ENCODE peak calls at places on chromosomes 7 and 10, in six cellular contexts. E, M, J, I, Y and F are unnamed samples. For H3K9me3, the result is how much of the 10 kb centered on the place peaks cover.

GRCh38 chr10:45404087-45404769 is 30.2 kb downstream of the ALOX5 start:
- DNase-seq in Y (no peak), M (no peak), J (no peak), I (no peak), E (no peak), F (no peak)

GRCh38 chr10:102352066-102352715 is 43.3 kb upstream of the NFKB2 start:
- DNase-seq in M (peak), J (peak), E (peak), Y (peak), I (no peak), F (peak)

GRCh38 chr7:155471728-155472127 is 13.8 kb downstream of the EN2 start:
- DNase-seq in J (no peak), I (no peak), M (no peak), Y (no peak), E (no peak), F (no peak)

GRCh38 chr10:123149568-123150228 is 1.8 kb downstream of the HMX2 start:
- DNase-seq in J (no peak), E (no peak), M (peak), Y (no peak), I (no peak), F (no peak)

GRCh38 chr7:107692501-107692900 is 31.9 kb downstream of the SLC26A4 start:
- DNase-seq in M (no peak), J (no peak), Y (no peak), I (no peak), E (no peak), F (no peak)

GRCh38 chr7:25989140-25989705 is 162.8 kb upstream of the NFE2L3 start:
- DNase-seq in M (no peak), J (no peak), I (no peak), Y (no peak), E (no peak), F (no peak)

GRCh38 chr7:5452937-5453540 is 29.4 kb upstream of the TNRC18 start:
- DNase-seq in Y (peak), E (peak), M (peak), I (no peak), J (no peak), F (peak)

GRCh38 chr7:99720370-99721128 is 14.4 kb downstream of the CYP3A7 start:
- DNase-seq in J (no peak), E (no peak), Y (no peak), M (no peak), I (no peak), F (no peak)

GRCh38 chr10:111856631-111857030 is 326.9 kb downstream of the GPAM start:
- DNase-seq in M (no peak), I (no peak), E (no peak), Y (no peak), J (no peak), F (peak)

GRCh38 chr10:122986340-122986739 is 6.1 kb downstream of the PSTK start:
- DNase-seq in I (no peak), Y (no peak), M (no peak), E (no peak), J (no peak), F (no peak)

GRCh38 chr7:111561659-111561908 is 708 bp downstream of the IMMP2L start:
- DNase-seq in I (no peak), E (no peak), M (no peak), Y (no peak), J (no peak), F (no peak)

GRCh38 chr7:137715101-137715500 is 131.7 kb downstream of the DGKI start:
- DNase-seq in J (no peak), E (no peak), M (peak), I (no peak), Y (no peak), F (no peak)

GRCh38 chr10:97539523-97540200 is 32.9 kb upstream of the ANKRD2 start:
- DNase-seq in M (peak), E (peak), J (peak), Y (peak), I (no peak), F (no peak)

GRCh38 chr7:16318989-16319915 is 102.1 kb downstream of the CRPPA start:
- DNase-seq in M (peak), E (no peak), I (no peak), J (peak), Y (no peak), F (peak)

GRCh38 chr7:16326099-16326498 is 95.2 kb downstream of the CRPPA start:
- DNase-seq in E (no peak), J (no peak), Y (no peak), M (no peak), I (no peak), F (no peak)

GRCh38 chr7:16318463-16318862 is 102.9 kb downstream of the CRPPA start:
- DNase-seq in E (no peak), M (no peak), I (no peak), Y (no peak), J (peak), F (no peak)

GRCh38 chr7:16320261-16320660 is 101.1 kb downstream of the CRPPA start:
- DNase-seq in Y (no peak), M (no peak), I (no peak), E (no peak), J (no peak), F (no peak)

GRCh38 chr7:16323313-16323712 is 98.0 kb downstream of the CRPPA start:
- DNase-seq in I (no peak), Y (no peak), M (no peak), J (no peak), E (no peak), F (no peak)
- H3K27ac ChIP-seq in I (no peak), Y (no peak), M (no peak), J (no peak), E (no peak), F (no peak)

GRCh38 chr7:42231043-42231442 is 6.0 kb downstream of the GLI3 start:
- DNase-seq in I (no peak), Y (no peak), J (no peak), M (no peak), E (no peak), F (no peak)

GRCh38 chr7:42224391-42225003 is 12.5 kb downstream of the GLI3 start:
- DNase-seq in M (no peak), I (no peak), E (no peak), J (no peak), Y (no peak), F (no peak)

GRCh38 chr7:42226354-42226941 is 10.6 kb downstream of the GLI3 start:
- DNase-seq in M (peak), Y (no peak), J (no peak), E (no peak), I (no peak), F (no peak)

GRCh38 chr7:42227523-42227922 is 9.5 kb downstream of the GLI3 start:
- DNase-seq in Y (no peak), I (no peak), E (no peak), M (no peak), J (no peak), F (no peak)

GRCh38 chr7:42227931-42228591 is 8.9 kb downstream of the GLI3 start:
- DNase-seq in Y (peak), I (no peak), J (no peak), E (peak), M (peak), F (no peak)
- H3K4me3 ChIP-seq in Y (peak), I (no peak), J (no peak), E (peak), M (peak), F (no peak)

DNA sequence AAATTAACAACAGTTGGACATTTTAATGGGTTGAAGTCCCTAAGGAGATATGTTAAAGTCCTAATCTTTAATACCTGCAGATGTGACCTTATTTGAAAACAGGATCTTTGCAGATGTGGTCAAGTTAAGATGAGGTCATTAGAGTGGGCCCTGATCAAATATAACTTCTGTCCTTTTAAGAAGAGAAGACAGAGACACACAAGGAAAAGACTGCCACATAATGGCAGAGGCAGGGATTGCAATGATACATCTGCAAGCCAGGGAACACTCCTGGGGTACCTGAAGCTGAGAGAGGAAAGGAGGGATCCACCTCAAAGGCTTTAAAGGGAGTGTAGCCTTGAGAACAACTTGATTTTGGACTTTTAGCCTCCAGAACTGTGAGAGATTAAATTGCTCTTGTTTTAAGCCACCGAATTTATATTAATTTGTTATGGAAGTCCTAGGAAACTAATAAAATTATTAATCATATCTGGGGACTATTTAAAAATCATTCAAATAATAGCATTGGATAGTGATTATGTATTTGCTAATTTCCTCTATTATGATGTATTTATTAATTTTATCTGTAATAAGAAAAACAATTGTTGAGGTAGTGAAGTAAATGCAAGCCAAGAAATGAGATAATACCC is 700.0 kb upstream of the PCDH15 start:
- DNase-seq in M (peak), J (peak), Y (no peak), E (no peak), I (no peak), F (peak)
- H3K9me3 ChIP-seq in M (under half), J (under half), Y (under half), E (under half), I (under half), F (under half)

GRCh38 chr7:131619336-131620305 is 63.2 kb upstream of the PODXL start:
- DNase-seq in M (no peak), E (no peak), Y (no peak), J (no peak), I (no peak), F (peak)
- H3K27ac ChIP-seq in M (peak), E (peak), Y (peak), J (no peak), I (no peak), F (peak)

GRCh38 chr7:30179016-30179436 is 44.2 kb downstream of the MTURN start:
- DNase-seq in Y (no peak), E (no peak), J (no peak), M (no peak), I (no peak), F (no peak)
- H3K4me3 ChIP-seq in Y (no peak), E (no peak), J (no peak), M (no peak), I (no peak), F (no peak)

GRCh38 chr7:57404343-57404966 is 45.5 kb upstream of the ZNF716 start:
- DNase-seq in M (no peak), I (no peak), J (no peak), Y (peak), E (peak), F (no peak)
- H3K9me3 ChIP-seq in M (under half), I (under half), J (under half), Y (under half), E (under half), F (under half)

GRCh38 chr7:47491637-47492036 is 90.3 kb downstream of the TNS3 start:
- DNase-seq in M (no peak), I (no peak), Y (no peak), J (no peak), E (no peak), F (no peak)

GRCh38 chr7:47495269-47495875 is 86.5 kb downstream of the TNS3 start:
- DNase-seq in I (no peak), E (no peak), M (no peak), J (no peak), Y (no peak), F (no peak)

GRCh38 chr7:47496064-47496665 is 85.7 kb downstream of the TNS3 start:
- DNase-seq in J (no peak), Y (no peak), M (no peak), I (no peak), E (no peak), F (no peak)

GRCh38 chr7:47492720-47493119 is 89.2 kb downstream of the TNS3 start:
- DNase-seq in I (no peak), Y (no peak), J (no peak), M (no peak), E (no peak), F (peak)

GRCh38 chr7:47493971-47494370 is 87.9 kb downstream of the TNS3 start:
- DNase-seq in E (no peak), J (peak), Y (no peak), M (no peak), I (no peak), F (no peak)
- H3K27ac ChIP-seq in E (no peak), J (peak), Y (no peak), M (no peak), I (no peak), F (no peak)

DNA sequence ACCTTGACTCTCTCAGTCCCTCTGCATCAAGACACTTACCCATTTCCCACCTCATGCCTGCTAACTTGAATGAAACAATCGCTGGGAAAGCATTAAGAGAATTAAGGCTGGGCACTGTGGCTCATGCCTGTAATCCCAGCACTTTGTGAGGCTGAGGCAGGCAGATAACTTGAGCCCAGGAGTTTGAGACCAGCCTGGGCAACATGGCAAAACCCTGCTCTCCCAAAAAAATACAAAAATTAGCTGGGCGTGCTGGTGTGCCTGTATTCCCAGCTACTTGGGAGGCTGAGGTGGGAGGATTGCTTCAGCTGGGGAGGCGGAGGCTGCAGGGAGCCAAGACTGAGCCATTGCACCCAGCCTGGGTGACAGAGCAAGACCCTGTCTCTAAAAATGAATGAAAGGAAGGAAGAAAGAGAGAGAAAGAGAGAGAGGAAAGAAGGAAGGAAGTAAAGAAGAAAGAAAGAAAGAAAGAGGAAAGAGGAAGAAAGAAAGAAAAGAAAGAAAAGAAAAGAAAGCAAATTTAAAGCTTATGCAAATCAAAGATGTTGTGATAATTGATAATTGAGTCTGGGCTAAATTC is 646 bp downstream of the SERPINE1 start:
- DNase-seq in J (no peak), Y (no peak), E (no peak), M (no peak), I (no peak), F (no peak)
- H3K4me3 ChIP-seq in J (peak), Y (peak), E (no peak), M (no peak), I (no peak), F (peak)